ENCODE peak calls at places on chromosomes 6 and 20, in seven cellular contexts. X, Z, W, U, B, C and O are unnamed samples.

GRCh38 chr6:145086197-145086596 is 649.1 kb downstream of the EPM2A start:
- DNase-seq in U (no peak), B (no peak), C (no peak), X (no peak), Z (no peak), W (no peak), O (no peak)

GRCh38 chr20:59603727-59604608 is at the start of gene PHACTR3:
- DNase-seq in Z (no peak), W (no peak), C (no peak), U (no peak), B (no peak), X (peak), O (no peak)

GRCh38 chr20:20677186-20677585 is 35.3 kb downstream of the RALGAPA2 start:
- DNase-seq in Z (no peak), B (no peak), C (no peak), U (no peak), W (no peak), X (no peak), O (no peak)

GRCh38 chr6:84870693-84871092 is 106.3 kb upstream of the TBX18 start:
- DNase-seq in Z (no peak), W (no peak), X (no peak), U (no peak), B (no peak), C (no peak), O (no peak)

GRCh38 chr6:32088487-32089049 is 20.6 kb downstream of the TNXB start:
- DNase-seq in B (no peak), X (no peak), C (no peak), Z (no peak), U (no peak), W (no peak), O (no peak)

GRCh38 chr6:16007146-16007545 is 121.7 kb upstream of the MYLIP start:
- DNase-seq in X (no peak), Z (no peak), U (no peak), W (no peak), C (no peak), B (no peak), O (no peak)

GRCh38 chr6:117270121-117270959 is 5.0 kb downstream of the VGLL2 start:
- DNase-seq in U (peak), B (no peak), X (peak), W (no peak), Z (no peak), C (no peak), O (no peak)

GRCh38 chr6:1029196-1029595 is 282.7 kb upstream of the FOXQ1 start:
- DNase-seq in C (peak), Z (no peak), W (no peak), B (no peak), X (peak), U (peak), O (no peak)

GRCh38 chr6:31158863-31159855 is 770 bp downstream of the TCF19 start:
- DNase-seq in C (no peak), W (peak), B (no peak), U (no peak), Z (no peak), X (peak), O (peak)